ENCODE peak calls at places on chromosome 16, in four cellular contexts. One of them, this sample, is unnamed.

GRCh38 chr16:67672739-67673662 is 6.4 kb downstream of the C16orf86 start:
- DNase-seq in fibroblast of lung: peak
- DNase-seq in CD8-positive, alpha-beta memory T cell: no peak
- DNase-seq in transverse colon: peak
- DNase-seq in this sample: peak

GRCh38 chr16:51149721-51150158 is 1.3 kb downstream of the SALL1 start:
- DNase-seq in fibroblast of lung: no peak
- DNase-seq in CD8-positive, alpha-beta memory T cell: no peak
- DNase-seq in transverse colon: no peak
- DNase-seq in this sample: no peak

GRCh38 chr16:35194681-35195080 is 1735.3 kb downstream of the TP53TG3F start:
- DNase-seq in transverse colon: no peak
- DNase-seq in CD8-positive, alpha-beta memory T cell: no peak
- DNase-seq in fibroblast of lung: no peak
- DNase-seq in this sample: no peak

GRCh38 chr16:84120023-84120422 is 3.3 kb upstream of the MBTPS1 start:
- DNase-seq in CD8-positive, alpha-beta memory T cell: no peak
- DNase-seq in transverse colon: no peak
- DNase-seq in fibroblast of lung: no peak
- DNase-seq in this sample: no peak

GRCh38 chr16:84278333-84278732 is 16.3 kb upstream of the WFDC1 start:
- DNase-seq in CD8-positive, alpha-beta memory T cell: no peak
- DNase-seq in fibroblast of lung: no peak
- DNase-seq in transverse colon: no peak
- DNase-seq in this sample: no peak

GRCh38 chr16:87074635-87075318 is 242.4 kb downstream of the C16orf95 start:
- DNase-seq in fibroblast of lung: no peak
- DNase-seq in CD8-positive, alpha-beta memory T cell: no peak
- DNase-seq in transverse colon: peak
- DNase-seq in this sample: no peak

GRCh38 chr16:55008836-55009510 is 78.3 kb downstream of the IRX5 start:
- DNase-seq in CD8-positive, alpha-beta memory T cell: no peak
- DNase-seq in transverse colon: no peak
- DNase-seq in fibroblast of lung: no peak
- DNase-seq in this sample: no peak

GRCh38 chr16:54121084-54121483 is 165.5 kb downstream of the IRX3 start:
- DNase-seq in transverse colon: no peak
- DNase-seq in CD8-positive, alpha-beta memory T cell: no peak
- DNase-seq in fibroblast of lung: no peak
- DNase-seq in this sample: no peak

GRCh38 chr16:27994686-27995085 is 68.8 kb downstream of the GSG1L start:
- DNase-seq in transverse colon: no peak
- DNase-seq in fibroblast of lung: no peak
- DNase-seq in CD8-positive, alpha-beta memory T cell: no peak
- DNase-seq in this sample: no peak

GRCh38 chr16:12904041-12904671 is 2.8 kb downstream of the SHISA9 start:
- DNase-seq in fibroblast of lung: no peak
- DNase-seq in transverse colon: no peak
- DNase-seq in CD8-positive, alpha-beta memory T cell: no peak
- DNase-seq in this sample: no peak

GRCh38 chr16:28930652-28931051 is 1.1 kb upstream of the CD19 start:
- DNase-seq in fibroblast of lung: no peak
- DNase-seq in transverse colon: no peak
- DNase-seq in CD8-positive, alpha-beta memory T cell: no peak
- DNase-seq in this sample: no peak

GRCh38 chr16:6209355-6209930 is 1111.8 kb upstream of the EEF2KMT start:
- DNase-seq in fibroblast of lung: no peak
- DNase-seq in transverse colon: peak
- DNase-seq in CD8-positive, alpha-beta memory T cell: no peak
- DNase-seq in this sample: no peak

GRCh38 chr16:28181557-28181914 is 30.2 kb downstream of the XPO6 start:
- DNase-seq in fibroblast of lung: peak
- DNase-seq in transverse colon: no peak
- DNase-seq in CD8-positive, alpha-beta memory T cell: no peak
- DNase-seq in this sample: peak

GRCh38 chr16:84209989-84210388 is 19.0 kb downstream of the ADAD2 start:
- DNase-seq in transverse colon: no peak
- DNase-seq in fibroblast of lung: no peak
- DNase-seq in CD8-positive, alpha-beta memory T cell: no peak
- DNase-seq in this sample: no peak

GRCh38 chr16:78993342-78993741 is 607.2 kb downstream of the MAF start:
- DNase-seq in CD8-positive, alpha-beta memory T cell: no peak
- DNase-seq in transverse colon: no peak
- DNase-seq in fibroblast of lung: no peak
- DNase-seq in this sample: no peak

GRCh38 chr16:54867302-54867832 is 63.3 kb upstream of the IRX5 start:
- DNase-seq in fibroblast of lung: no peak
- DNase-seq in CD8-positive, alpha-beta memory T cell: no peak
- DNase-seq in transverse colon: no peak
- DNase-seq in this sample: no peak

GRCh38 chr16:10754941-10755340 is 11.3 kb downstream of the NUBP1 start:
- DNase-seq in transverse colon: no peak
- DNase-seq in CD8-positive, alpha-beta memory T cell: no peak
- DNase-seq in fibroblast of lung: peak
- DNase-seq in this sample: no peak

GRCh38 chr16:54932737-54933254 is 2.1 kb downstream of the IRX5 start:
- DNase-seq in fibroblast of lung: no peak
- DNase-seq in CD8-positive, alpha-beta memory T cell: no peak
- DNase-seq in transverse colon: no peak
- DNase-seq in this sample: no peak

GRCh38 chr16:86018487-86018886 is 119.5 kb downstream of the IRF8 start:
- DNase-seq in fibroblast of lung: peak
- DNase-seq in transverse colon: peak
- DNase-seq in CD8-positive, alpha-beta memory T cell: no peak
- DNase-seq in this sample: no peak

GRCh38 chr16:19113577-19114358 is at the start of gene ITPRIPL2:
- DNase-seq in transverse colon: peak
- DNase-seq in CD8-positive, alpha-beta memory T cell: no peak
- DNase-seq in fibroblast of lung: peak
- DNase-seq in this sample: no peak

GRCh38 chr16:84648595-84649510 is 542 bp downstream of the KLHL36 start:
- DNase-seq in CD8-positive, alpha-beta memory T cell: peak
- DNase-seq in fibroblast of lung: peak
- DNase-seq in transverse colon: peak
- DNase-seq in this sample: no peak

GRCh38 chr16:30445149-30445407 is 596 bp downstream of the SEPHS2 start:
- DNase-seq in fibroblast of lung: no peak
- DNase-seq in transverse colon: no peak
- DNase-seq in CD8-positive, alpha-beta memory T cell: no peak
- DNase-seq in this sample: no peak

GRCh38 chr16:86408685-86409084 is 101.6 kb upstream of the FOXF1 start:
- DNase-seq in transverse colon: no peak
- DNase-seq in CD8-positive, alpha-beta memory T cell: no peak
- DNase-seq in fibroblast of lung: no peak
- DNase-seq in this sample: no peak

GRCh38 chr16:49755291-49755611 is 100.7 kb downstream of the ZNF423 start:
- DNase-seq in CD8-positive, alpha-beta memory T cell: no peak
- DNase-seq in transverse colon: no peak
- DNase-seq in fibroblast of lung: peak
- DNase-seq in this sample: no peak
- H3K4me3 ChIP-seq in CD8-positive, alpha-beta memory T cell: no peak
- H3K4me3 ChIP-seq in transverse colon: peak
- H3K4me3 ChIP-seq in fibroblast of lung: peak
- H3K4me3 ChIP-seq in this sample: peak

GRCh38 chr16:75011634-75012307 is 12.9 kb downstream of the ZNRF1 start:
- DNase-seq in transverse colon: no peak
- DNase-seq in fibroblast of lung: peak
- DNase-seq in CD8-positive, alpha-beta memory T cell: no peak
- DNase-seq in this sample: peak
- H3K4me3 ChIP-seq in transverse colon: no peak
- H3K4me3 ChIP-seq in fibroblast of lung: peak
- H3K4me3 ChIP-seq in CD8-positive, alpha-beta memory T cell: no peak
- H3K4me3 ChIP-seq in this sample: no peak

GRCh38 chr16:56632848-56633365 is 448 bp downstream of the MT1M start:
- DNase-seq in CD8-positive, alpha-beta memory T cell: no peak
- DNase-seq in transverse colon: no peak
- DNase-seq in fibroblast of lung: no peak
- DNase-seq in this sample: no peak
- H3K4me3 ChIP-seq in CD8-positive, alpha-beta memory T cell: no peak
- H3K4me3 ChIP-seq in transverse colon: peak
- H3K4me3 ChIP-seq in fibroblast of lung: peak
- H3K4me3 ChIP-seq in this sample: no peak

GRCh38 chr16:89131783-89132182 is 38.1 kb downstream of the ACSF3 start:
- DNase-seq in fibroblast of lung: no peak
- DNase-seq in transverse colon: no peak
- DNase-seq in CD8-positive, alpha-beta memory T cell: no peak
- DNase-seq in this sample: no peak

GRCh38 chr16:89133457-89134127 is 38.0 kb upstream of the CDH15 start:
- DNase-seq in CD8-positive, alpha-beta memory T cell: no peak
- DNase-seq in transverse colon: no peak
- DNase-seq in fibroblast of lung: no peak
- DNase-seq in this sample: no peak

GRCh38 chr16:89130448-89130847 is 36.8 kb downstream of the ACSF3 start:
- DNase-seq in CD8-positive, alpha-beta memory T cell: no peak
- DNase-seq in fibroblast of lung: no peak
- DNase-seq in transverse colon: no peak
- DNase-seq in this sample: no peak

GRCh38 chr16:89132194-89133005 is 38.7 kb downstream of the ACSF3 start:
- DNase-seq in CD8-positive, alpha-beta memory T cell: no peak
- DNase-seq in transverse colon: no peak
- DNase-seq in fibroblast of lung: no peak
- DNase-seq in this sample: no peak

GRCh38 chr16:89129378-89129777 is 35.7 kb downstream of the ACSF3 start:
- DNase-seq in transverse colon: no peak
- DNase-seq in fibroblast of lung: no peak
- DNase-seq in CD8-positive, alpha-beta memory T cell: no peak
- DNase-seq in this sample: no peak
- H3K4me3 ChIP-seq in transverse colon: no peak
- H3K4me3 ChIP-seq in fibroblast of lung: no peak
- H3K4me3 ChIP-seq in CD8-positive, alpha-beta memory T cell: no peak
- H3K4me3 ChIP-seq in this sample: no peak

GRCh38 chr16:3822366-3823045 is 58.0 kb downstream of the CREBBP start:
- DNase-seq in transverse colon: no peak
- DNase-seq in fibroblast of lung: no peak
- DNase-seq in CD8-positive, alpha-beta memory T cell: no peak
- DNase-seq in this sample: no peak
- H3K4me3 ChIP-seq in transverse colon: no peak
- H3K4me3 ChIP-seq in fibroblast of lung: no peak
- H3K4me3 ChIP-seq in CD8-positive, alpha-beta memory T cell: no peak
- H3K4me3 ChIP-seq in this sample: no peak

GRCh38 chr16:11779074-11779473 is 18.0 kb downstream of the ZC3H7A start:
- DNase-seq in fibroblast of lung: no peak
- DNase-seq in transverse colon: no peak
- DNase-seq in CD8-positive, alpha-beta memory T cell: no peak
- DNase-seq in this sample: no peak
- H3K4me3 ChIP-seq in fibroblast of lung: no peak
- H3K4me3 ChIP-seq in transverse colon: no peak
- H3K4me3 ChIP-seq in CD8-positive, alpha-beta memory T cell: no peak
- H3K4me3 ChIP-seq in this sample: no peak

DNA sequence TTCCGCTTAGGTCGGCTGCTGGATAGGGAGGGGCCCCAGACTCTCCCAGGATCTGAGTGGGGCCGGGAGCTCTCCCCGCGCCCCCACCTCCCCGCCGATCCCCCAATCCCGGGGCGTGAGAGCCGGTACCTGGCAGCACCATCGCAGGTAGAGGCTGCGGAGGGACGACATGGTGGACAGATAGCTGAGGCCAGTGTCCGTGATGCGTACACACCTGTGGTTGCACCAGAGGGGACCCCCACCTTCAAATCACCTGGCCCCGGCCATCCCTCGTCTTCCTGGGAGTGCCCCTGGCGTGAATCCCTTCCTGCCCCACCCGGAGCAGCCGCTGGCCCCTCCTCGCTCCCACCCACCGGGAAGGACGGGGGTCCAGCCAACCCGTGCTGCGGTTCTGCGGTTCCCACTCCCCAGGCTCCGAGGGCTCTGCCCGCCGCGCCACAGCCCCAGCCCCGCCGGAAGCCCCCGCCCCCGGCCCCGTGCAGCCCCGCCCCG is 4.7 kb upstream of the WDR24 start:
- DNase-seq in CD8-positive, alpha-beta memory T cell: peak
- DNase-seq in transverse colon: no peak
- DNase-seq in fibroblast of lung: no peak
- DNase-seq in this sample: no peak
- H3K4me3 ChIP-seq in CD8-positive, alpha-beta memory T cell: peak
- H3K4me3 ChIP-seq in transverse colon: no peak
- H3K4me3 ChIP-seq in fibroblast of lung: no peak
- H3K4me3 ChIP-seq in this sample: no peak

DNA sequence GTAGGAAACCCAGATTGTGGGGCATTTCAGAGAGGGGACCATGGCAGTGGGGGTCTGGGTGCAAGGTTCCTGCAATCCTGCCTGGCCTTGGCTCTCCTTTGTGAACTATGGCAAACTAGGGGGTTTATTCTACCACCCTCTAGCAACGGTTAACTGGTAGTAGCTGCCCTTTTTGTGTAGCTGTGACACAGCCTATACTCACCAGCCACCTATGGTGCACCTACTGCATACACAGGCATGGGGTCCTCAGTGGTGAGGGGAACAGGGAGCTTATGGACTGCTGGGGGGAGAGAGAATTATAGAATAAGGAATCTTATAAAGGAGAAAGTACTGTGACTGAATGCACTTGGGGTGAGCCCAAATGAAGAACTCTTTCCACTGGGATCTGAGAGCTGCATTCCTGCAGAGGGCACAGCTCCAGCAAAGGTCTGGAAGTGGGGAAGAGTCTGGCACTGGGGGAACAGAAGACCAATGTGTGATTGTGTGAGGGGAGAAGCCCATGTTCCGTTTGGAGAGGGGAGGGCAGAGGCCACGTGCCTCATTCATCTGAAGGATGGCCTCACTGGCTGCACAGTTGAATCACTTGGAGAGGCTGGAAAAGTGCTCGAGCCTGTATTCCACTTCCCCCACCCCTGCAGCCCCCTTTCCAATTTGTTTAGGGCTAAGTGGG is 2.1 kb downstream of the MT1X start:
- DNase-seq in transverse colon: no peak
- DNase-seq in fibroblast of lung: no peak
- DNase-seq in CD8-positive, alpha-beta memory T cell: no peak
- DNase-seq in this sample: no peak
- H3K4me3 ChIP-seq in transverse colon: no peak
- H3K4me3 ChIP-seq in fibroblast of lung: no peak
- H3K4me3 ChIP-seq in CD8-positive, alpha-beta memory T cell: no peak
- H3K4me3 ChIP-seq in this sample: no peak

This sample was measured in skeletal muscle cell.